ENCODE peak calls at places on chromosomes 1 and 21, in seven cellular contexts. P is caudate nucleus, Q is neural crest cell, J is KG1, E is mesenteric fat pad, Z is Calu3, B is NCI-H345. H is an unnamed sample.

GRCh38 chr21:42423197-42423675 is 19.5 kb downstream of the UBASH3A start:
- DNase-seq in E (no peak), Z (no peak), B (no peak), J (peak), P (no peak), Q (no peak), H (no peak)

GRCh38 chr1:55478742-55479141 is 263.6 kb upstream of the USP24 start:
- DNase-seq in E (no peak), J (no peak), Z (no peak), P (no peak), Q (no peak), B (peak), H (no peak)

GRCh38 chr21:45419162-45419561 is 14.2 kb downstream of the COL18A1 start:
- DNase-seq in J (no peak), B (no peak), Z (no peak), P (no peak), E (no peak), Q (no peak), H (peak)

GRCh38 chr1:2639203-2639602 is 6.4 kb upstream of the MMEL1 start:
- DNase-seq in Z (no peak), E (peak), P (no peak), J (no peak), Q (no peak), B (no peak), H (no peak)

GRCh38 chr1:115641762-115642167 is at the start of gene VANGL1:
- DNase-seq in Q (peak), B (peak), Z (peak), J (no peak), E (no peak), P (peak), H (peak)

GRCh38 chr21:31283025-31283424 is 61.0 kb downstream of the TIAM1 start:
- DNase-seq in P (no peak), Z (no peak), Q (no peak), B (no peak), E (no peak), J (no peak), H (no peak)

GRCh38 chr1:22487781-22488180 is 36.1 kb downstream of the ZBTB40 start:
- DNase-seq in Z (no peak), E (no peak), B (no peak), P (no peak), J (no peak), Q (no peak), H (no peak)

GRCh38 chr1:228035844-228036243 is 29.0 kb downstream of the WNT3A start:
- DNase-seq in J (no peak), Z (no peak), B (no peak), P (no peak), Q (no peak), E (peak), H (no peak)

GRCh38 chr1:31984419-31985347 is 29.0 kb upstream of the KHDRBS1 start:
- DNase-seq in Z (no peak), P (no peak), J (no peak), E (no peak), Q (no peak), B (no peak), H (no peak)

GRCh38 chr21:41706263-41706639 is 60.6 kb downstream of the RIPK4 start:
- DNase-seq in B (no peak), Q (no peak), E (no peak), J (no peak), Z (no peak), P (no peak), H (no peak)

GRCh38 chr1:7519181-7519860 is 251.8 kb upstream of the VAMP3 start:
- DNase-seq in E (no peak), Q (no peak), B (no peak), Z (no peak), P (no peak), J (no peak), H (no peak)

GRCh38 chr1:19661721-19662228 is 2.9 kb upstream of the HTR6 start:
- DNase-seq in P (no peak), J (peak), B (peak), Z (no peak), E (no peak), Q (peak), H (no peak)

GRCh38 chr1:157359309-157360020 is 192.8 kb downstream of the FCRL5 start:
- DNase-seq in Z (no peak), E (no peak), Q (no peak), B (peak), J (no peak), P (no peak), H (no peak)

GRCh38 chr1:26346274-26347033 is 7.5 kb downstream of the CRYBG2 start:
- DNase-seq in E (no peak), Q (no peak), Z (no peak), P (no peak), B (no peak), J (no peak), H (no peak)

GRCh38 chr1:114669562-114670082 is at the start of gene DENND2C:
- DNase-seq in P (no peak), J (no peak), E (no peak), Z (no peak), Q (no peak), B (no peak), H (no peak)

GRCh38 chr21:41823166-41823565 is 56.0 kb downstream of the PRDM15 start:
- DNase-seq in E (peak), J (no peak), Z (no peak), P (no peak), Q (no peak), B (no peak), H (peak)

GRCh38 chr1:169117599-169117998 is 11.1 kb downstream of the ATP1B1 start:
- DNase-seq in B (no peak), P (no peak), Q (no peak), J (no peak), Z (no peak), E (no peak), H (no peak)

GRCh38 chr1:198775606-198776005 is 136.8 kb downstream of the PTPRC start:
- DNase-seq in J (no peak), P (no peak), Z (no peak), Q (no peak), B (no peak), E (no peak), H (no peak)

GRCh38 chr1:42436794-42437458 is 18.9 kb downstream of the ZMYND12 start:
- DNase-seq in B (no peak), Q (no peak), E (no peak), Z (no peak), J (no peak), P (no peak), H (no peak)

H was measured in right cardiac atrium.